ENCODE peak calls at places on chromosomes 2 and 18, in four cellular contexts. L is GM23338, H is hepatocyte, F is fibroblast of lung. C is an unnamed sample.

GRCh38 chr18:61474918-61475317 is 141.7 kb downstream of the CDH20 start:
- DNase-seq in F (no peak), H (no peak), L (no peak), C (no peak)

GRCh38 chr2:159086874-159087273 is 118.4 kb downstream of the TANC1 start:
- DNase-seq in H (no peak), F (no peak), L (no peak), C (no peak)

GRCh38 chr2:1855150-1855549 is 110.8 kb upstream of the PXDN start:
- DNase-seq in F (no peak), H (peak), L (peak), C (no peak)

GRCh38 chr2:192195548-192196418 is 1.1 kb upstream of the TMEFF2 start:
- DNase-seq in L (peak), H (peak), F (peak), C (no peak)

GRCh38 chr2:99850076-99850710 is 292.2 kb downstream of the AFF3 start:
- DNase-seq in F (peak), H (peak), L (no peak), C (no peak)

GRCh38 chr2:190533175-190533967 is 1.2 kb downstream of the NEMP2 start:
- DNase-seq in F (no peak), H (no peak), L (no peak), C (no peak)

GRCh38 chr2:229417906-229418305 is 146.8 kb upstream of the PID1 start:
- DNase-seq in H (no peak), F (no peak), L (peak), C (no peak)

GRCh38 chr2:100367163-100367562 is 44.9 kb upstream of the LONRF2 start:
- DNase-seq in H (no peak), F (no peak), L (peak), C (no peak)

GRCh38 chr2:51265539-51265938 is 233.6 kb upstream of the NRXN1 start:
- DNase-seq in L (no peak), H (no peak), F (no peak), C (no peak)

GRCh38 chr2:142223309-142223708 is 92.5 kb upstream of the LRP1B start:
- DNase-seq in H (no peak), F (no peak), L (no peak), C (peak)

GRCh38 chr2:39999864-40000263 is 220.8 kb upstream of the THUMPD2 start:
- DNase-seq in H (no peak), F (no peak), L (no peak), C (no peak)

GRCh38 chr2:64312622-64312948 is 141.4 kb upstream of the LGALSL start:
- DNase-seq in F (no peak), L (no peak), H (no peak), C (no peak)

GRCh38 chr2:64313311-64313710 is 140.7 kb upstream of the LGALSL start:
- DNase-seq in L (no peak), F (no peak), H (no peak), C (no peak)

GRCh38 chr2:64311948-64312621 is 141.9 kb upstream of the LGALSL start:
- DNase-seq in H (peak), F (peak), L (peak), C (no peak)

GRCh38 chr2:64315561-64315960 is 138.4 kb upstream of the LGALSL start:
- DNase-seq in F (no peak), L (no peak), H (no peak), C (no peak)

GRCh38 chr2:64311191-64311910 is 142.6 kb upstream of the LGALSL start:
- DNase-seq in L (peak), F (no peak), H (no peak), C (no peak)
- H3K4me3 ChIP-seq in L (no peak), F (no peak), H (no peak), C (no peak)

GRCh38 chr2:172086349-172087190 is 1.3 kb downstream of the DLX1 start:
- DNase-seq in F (no peak), L (peak), H (peak), C (no peak)
- TF ChIP-seq EZH2 in F (peak), L (peak), H (peak), C (no peak)

GRCh38 chr2:74501335-74502071 is 2.1 kb upstream of the LBX2 start:
- DNase-seq in H (no peak), L (peak), F (no peak), C (no peak)
- H3K4me3 ChIP-seq in H (peak), L (peak), F (no peak), C (no peak)

DNA sequence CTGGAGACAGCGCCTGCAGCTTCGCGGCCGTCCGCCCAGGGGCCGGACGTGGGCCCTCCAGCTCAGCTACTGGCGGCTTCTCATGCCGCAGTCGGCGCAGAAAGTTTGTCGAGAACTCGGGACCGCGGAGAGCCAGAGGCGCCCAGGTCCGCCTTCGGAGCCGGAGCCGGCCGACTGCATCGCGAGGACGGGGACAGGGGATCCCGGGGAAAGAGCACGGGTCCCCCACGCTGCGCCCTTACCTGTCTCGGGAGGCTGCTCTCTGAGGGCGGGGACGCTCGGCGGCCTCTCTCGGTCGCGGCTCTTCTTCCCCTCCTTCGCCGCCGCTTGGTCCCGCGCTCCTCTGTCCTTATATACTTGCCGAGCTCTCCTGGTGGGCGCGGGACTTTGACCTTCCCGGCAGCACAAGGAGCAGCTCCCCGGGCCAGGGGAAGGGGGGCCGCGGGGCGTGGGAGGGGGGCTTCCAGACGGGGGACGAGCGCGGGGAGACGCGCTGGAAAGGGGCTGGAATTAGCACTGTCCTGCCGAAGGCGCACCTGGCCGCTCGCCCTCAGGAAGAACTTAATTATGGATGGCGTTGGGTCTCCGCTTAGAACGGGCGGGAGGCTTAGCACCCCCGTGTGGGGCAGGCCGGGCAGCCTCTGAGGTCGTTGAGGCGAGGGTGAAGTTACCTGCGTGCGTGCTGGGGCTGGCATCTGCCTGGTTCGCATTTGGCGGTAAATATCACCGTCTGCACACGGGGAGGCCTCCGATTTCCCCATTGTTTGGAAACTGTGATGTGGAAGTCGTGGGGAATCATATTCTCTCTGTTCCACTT is at the start of gene POMC:
- DNase-seq in H (peak), F (peak), L (peak), C (no peak)
- TF ChIP-seq EZH2 in H (peak), F (peak), L (peak), C (no peak)